ENCODE peak calls at places on chromosomes 13 and 19, in five cellular contexts. N is mammary epithelial cell, M is esophagus squamous epithelium, A is gastrocnemius medialis, X is HFF-Myc. F is an unnamed sample.
A peak's percentile ranks its signal among the peaks of the same experiment; 100 is the strongest.

GRCh38 chr13:41822560-41822959 is 138.3 kb downstream of the VWA8 start:
- DNase-seq in M (no peak), X (no peak), A (no peak), N (no peak), F (no peak)

GRCh38 chr13:20161275-20161950 is 561 bp upstream of the GJA3 start:
- DNase-seq in M (no peak), A (no peak), N (peak; percentile 16), X (no peak), F (no peak)

GRCh38 chr19:40689339-40690049 is 957 bp downstream of the NUMBL start:
- DNase-seq in A (no peak), X (no peak), N (no peak), M (no peak), F (no peak)

GRCh38 chr13:44191504-44192171 is 182.0 kb upstream of the SERP2 start:
- DNase-seq in A (peak; percentile 68), N (peak; percentile 70), M (no peak), X (peak; percentile 83), F (peak; percentile 67)

GRCh38 chr19:46076951-46077814 is 36.4 kb upstream of the IGFL4 start:
- DNase-seq in X (peak; percentile 63), N (peak; percentile 69), M (no peak), A (no peak), F (peak; percentile 32)

GRCh38 chr13:22828081-22828480 is 352.7 kb upstream of the SGCG start:
- DNase-seq in M (no peak), N (no peak), X (no peak), A (no peak), F (no peak)

GRCh38 chr19:3042545-3043267 is 13.6 kb upstream of the TLE2 start:
- DNase-seq in M (no peak), N (no peak), X (no peak), A (no peak), F (no peak)

GRCh38 chr13:31236211-31236786 is 36.5 kb downstream of the B3GLCT start:
- DNase-seq in M (no peak), X (no peak), A (no peak), N (peak; percentile 14), F (peak; percentile 35)

GRCh38 chr13:98141938-98142426 is 912 bp upstream of the FARP1 start:
- DNase-seq in M (no peak), X (no peak), A (peak; percentile 14), N (no peak), F (no peak)

GRCh38 chr13:21637296-21637695 is 33.3 kb upstream of the MICU2 start:
- DNase-seq in A (no peak), M (no peak), N (peak; percentile 99), X (no peak), F (no peak)

GRCh38 chr19:33207040-33207620 is 13.0 kb downstream of the LRP3 start:
- DNase-seq in M (no peak), A (no peak), N (no peak), X (no peak), F (no peak)

GRCh38 chr19:10292206-10292788 is 2.5 kb downstream of the ICAM5 start:
- DNase-seq in X (peak; percentile 56), A (peak; percentile 56), N (peak; percentile 36), M (no peak), F (no peak)

GRCh38 chr19:28039677-28040381 is 1173.1 kb downstream of the UQCRFS1 start:
- DNase-seq in X (no peak), A (no peak), N (no peak), M (no peak), F (no peak)

GRCh38 chr19:6761053-6761676 is 6.1 kb downstream of the SH2D3A start:
- DNase-seq in M (no peak), X (no peak), A (no peak), N (no peak), F (no peak)

GRCh38 chr19:29535984-29536508 is 10.3 kb downstream of the VSTM2B start:
- DNase-seq in X (no peak), N (no peak), M (no peak), A (no peak), F (no peak)

GRCh38 chr13:97423300-97424045 is 10.5 kb upstream of the RAP2A start:
- DNase-seq in X (no peak), A (no peak), M (no peak), N (no peak), F (no peak)

GRCh38 chr13:90511903-90512302 is 835.6 kb upstream of the MIR17HG start:
- DNase-seq in N (no peak), X (no peak), A (no peak), M (no peak), F (no peak)

GRCh38 chr13:95301947-95302386 is 716 bp upstream of the ABCC4 start:
- DNase-seq in X (no peak), M (no peak), N (no peak), A (no peak), F (no peak)

GRCh38 chr13:38980628-38981078 is 10.0 kb downstream of the STOML3 start:
- DNase-seq in N (no peak), M (no peak), A (no peak), X (no peak), F (no peak)

GRCh38 chr13:20159646-20160345 is 1.1 kb downstream of the GJA3 start:
- DNase-seq in A (no peak), X (no peak), N (no peak), M (no peak), F (no peak)

GRCh38 chr19:33673996-33674395 is 52.2 kb downstream of the CHST8 start:
- DNase-seq in N (no peak), X (no peak), A (no peak), M (no peak), F (no peak)

GRCh38 chr13:50379584-50379983 is 364.3 kb downstream of the KCNRG start:
- DNase-seq in A (no peak), M (no peak), X (no peak), N (no peak), F (no peak)

GRCh38 chr19:45019187-45019586 is 17.9 kb downstream of the RELB start:
- DNase-seq in A (no peak), N (no peak), M (no peak), X (no peak), F (no peak)

GRCh38 chr13:95382411-95382810 is 81.2 kb upstream of the ABCC4 start:
- DNase-seq in M (no peak), A (no peak), X (no peak), N (peak; percentile 37), F (no peak)

GRCh38 chr13:75417647-75418046 is 64.3 kb downstream of the TBC1D4 start:
- DNase-seq in M (no peak), N (peak; percentile 84), X (no peak), A (no peak), F (no peak)

GRCh38 chr19:35609881-35610353 is 2.6 kb upstream of the HAUS5 start:
- DNase-seq in N (no peak), M (no peak), X (no peak), A (no peak), F (no peak)

GRCh38 chr19:32895384-32895783 is 25.8 kb upstream of the SLC7A9 start:
- DNase-seq in M (no peak), X (no peak), N (no peak), A (no peak), F (no peak)

GRCh38 chr19:58381460-58382220 is 810 bp upstream of the ZNF837 start:
- DNase-seq in X (no peak), M (no peak), A (no peak), N (no peak), F (no peak)

GRCh38 chr13:76516013-76516412 is 370.2 kb downstream of the KCTD12 start:
- DNase-seq in X (peak; percentile 69), M (no peak), A (no peak), N (peak; percentile 66), F (peak; percentile 35)

GRCh38 chr13:43835701-43836100 is 43.8 kb downstream of the CCDC122 start:
- DNase-seq in M (no peak), X (no peak), A (no peak), N (peak; percentile 36), F (no peak)

GRCh38 chr13:111286162-111286561 is 34.3 kb upstream of the TEX29 start:
- DNase-seq in A (no peak), M (no peak), X (no peak), N (no peak), F (no peak)
- TF ChIP-seq CTCF in A (no peak), M (no peak), X (no peak), N (no peak), F (no peak)

GRCh38 chr19:17184381-17184841 is 30.7 kb upstream of the USE1 start:
- DNase-seq in N (no peak), M (no peak), X (no peak), A (no peak), F (no peak)
- H3K4me3 ChIP-seq in N (no peak overlapping the region), M (no peak overlapping the region), X (no peak overlapping the region), A (no peak overlapping the region), F (no peak overlapping the region)

GRCh38 chr19:11355160-11356073 is at the start of gene PLPPR2:
- DNase-seq in M (peak; percentile 52), N (peak; percentile 76), X (no peak), A (peak; percentile 87), F (peak; percentile 34)
- TF ChIP-seq CTCF in M (no peak), N (no peak), X (no peak), A (no peak), F (no peak)

GRCh38 chr19:1236566-1236965 is 1.2 kb downstream of the CBARP start:
- DNase-seq in M (no peak), A (no peak), N (no peak), X (no peak), F (no peak)
- H3K4me3 ChIP-seq in M (peak overlapping the region; percentile 61), A (peak overlapping the region; percentile 54), N (peak overlapping the region; percentile 68), X (peak overlapping the region; percentile 73), F (peak overlapping the region; percentile 88)

DNA sequence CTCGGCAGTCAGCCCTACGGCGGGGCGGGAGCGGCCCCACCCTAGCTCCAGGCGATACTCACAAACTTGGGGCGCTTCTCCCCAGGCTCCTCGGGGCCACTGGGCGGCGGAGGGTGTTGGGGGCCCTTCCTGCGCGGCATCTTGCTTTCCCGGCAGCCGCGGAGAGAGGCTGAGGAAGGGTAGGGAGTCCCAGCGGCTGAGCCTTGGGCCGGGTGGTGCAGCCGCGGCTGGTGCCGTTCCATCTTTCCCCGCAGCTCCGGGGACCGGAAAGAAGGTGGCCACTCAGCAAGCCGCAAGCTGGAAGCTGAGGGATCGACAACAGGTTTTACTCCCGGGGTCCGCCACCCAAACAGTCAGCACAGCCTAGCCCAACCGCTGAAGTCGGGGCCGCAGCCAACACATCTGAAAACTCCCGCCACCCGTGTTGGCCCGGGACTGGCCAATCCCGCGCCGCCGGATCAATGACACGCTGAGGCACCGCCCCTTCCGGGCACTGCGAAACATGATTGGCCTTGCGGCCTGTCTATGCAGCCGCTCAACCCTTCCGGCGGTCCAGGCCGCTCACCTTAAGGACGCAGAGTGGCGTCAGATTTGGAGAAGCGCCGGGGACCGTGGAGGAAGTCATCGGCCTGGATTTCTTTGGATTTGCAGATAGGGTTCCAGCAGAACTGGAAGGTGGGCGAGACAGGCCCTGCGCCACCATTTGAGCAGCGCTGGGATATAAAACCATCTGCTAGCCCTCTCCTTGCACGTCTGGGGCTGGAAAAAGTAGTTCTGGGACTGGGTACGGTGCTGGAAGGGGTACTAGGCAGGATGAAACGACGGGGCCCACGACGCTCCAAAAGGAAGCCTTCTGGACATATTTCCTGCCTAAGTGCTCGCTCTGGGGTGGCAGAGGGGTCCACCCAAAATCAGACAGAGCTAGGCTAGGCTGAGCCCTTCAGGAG is at the start of gene DIAPH3:
- DNase-seq in X (peak; percentile 76), N (peak; percentile 94), M (peak; percentile 64), A (peak; percentile 94), F (peak; percentile 75)
- TF ChIP-seq CTCF in X (no peak), N (no peak), M (no peak), A (no peak), F (no peak)